ENCODE peak calls at places on chromosomes 6 and 20, in four cellular contexts. J is DMS79, E is GM13976, B is activated T-helper 1 cell treated with Interleukin-2 at 50 U/mL for 16 hours. F is an unnamed sample.
A peak's percentile ranks its signal among the peaks of the same experiment; 100 is the strongest.

GRCh38 chr6:138545621-138545980 is 46.3 kb upstream of the NHSL1 start:
- DNase-seq in J (no peak), E (no peak), B (no peak), F (no peak)

GRCh38 chr6:116512155-116512559 is 718 bp downstream of the CALHM5 start:
- DNase-seq in J (no peak), E (no peak), B (no peak), F (no peak)

GRCh38 chr6:157669747-157670216 is 153.3 kb upstream of the SNX9 start:
- DNase-seq in J (no peak), E (no peak), B (no peak), F (no peak)

GRCh38 chr6:15017251-15017650 is 228.6 kb upstream of the JARID2 start:
- DNase-seq in J (no peak), E (no peak), B (no peak), F (no peak)

GRCh38 chr20:44111712-44112335 is 75.2 kb downstream of the JPH2 start:
- DNase-seq in J (no peak), E (no peak), B (no peak), F (no peak)

GRCh38 chr6:28161410-28162079 is 19.9 kb downstream of the ZKSCAN8 start:
- DNase-seq in J (no peak), E (peak; percentile 90), B (peak; percentile 71), F (peak; percentile 49)

GRCh38 chr6:90068264-90068663 is 174.0 kb downstream of the GJA10 start:
- DNase-seq in J (no peak), E (no peak), B (no peak), F (no peak)

GRCh38 chr6:45816674-45817297 is 198.9 kb downstream of the CLIC5 start:
- DNase-seq in J (no peak), E (no peak), B (no peak), F (no peak)

GRCh38 chr6:136640132-136640915 is 90.1 kb upstream of the MAP7 start:
- DNase-seq in J (no peak), E (no peak), B (no peak), F (no peak)

GRCh38 chr6:170005680-170006470 is 254.5 kb downstream of the ERMARD start:
- DNase-seq in J (no peak), E (no peak), B (no peak), F (no peak)

GRCh38 chr6:139820191-139820590 is 445.7 kb upstream of the CITED2 start:
- DNase-seq in J (no peak), E (no peak), B (no peak), F (no peak)

GRCh38 chr6:160996316-160996715 is 4.7 kb downstream of the MAP3K4 start:
- DNase-seq in J (no peak), E (no peak), B (no peak), F (no peak)

GRCh38 chr6:85343428-85343827 is 106.5 kb upstream of the NT5E start:
- DNase-seq in J (no peak), E (no peak), B (no peak), F (no peak)

GRCh38 chr6:146026873-146027272 is 2.0 kb upstream of the GRM1 start:
- DNase-seq in J (no peak), E (no peak), B (no peak), F (no peak)

GRCh38 chr6:13531956-13532355 is 42.4 kb upstream of the SIRT5 start:
- DNase-seq in J (no peak), E (no peak), B (no peak), F (no peak)

GRCh38 chr6:147106759-147107401 is 97.3 kb upstream of the STXBP5 start:
- DNase-seq in J (no peak), E (no peak), B (no peak), F (no peak)

GRCh38 chr20:19433371-19434316 is 221.2 kb downstream of the SLC24A3 start:
- DNase-seq in J (no peak), E (peak; percentile 17), B (no peak), F (no peak)